ENCODE peak calls at places on chromosomes 11 and 22, in six cellular contexts. O is NCI-H524; F is mesenteric fat pad; Y is HS-27A; G is NK-92 treated with Interleukin-12 subunit alpha and Interleukin-12 subunit beta, amount 100 ng/mL, for 24 hours; P is GM12891. U is an unnamed sample.
A peak's percentile ranks its signal among the peaks of the same experiment; 100 is the strongest.

GRCh38 chr11:119902656-119903181 is 173.7 kb upstream of the NECTIN1 start:
- DNase-seq in O (no peak), F (no peak), Y (no peak), G (no peak), P (no peak), U (no peak)

GRCh38 chr22:46748948-46749681 is 11.1 kb upstream of the CERK start:
- DNase-seq in O (no peak), F (no peak), Y (no peak), G (no peak), P (no peak), U (no peak)

GRCh38 chr22:19525116-19525660 is 978 bp upstream of the CLDN5 start:
- DNase-seq in O (no peak), F (peak; percentile 81), Y (no peak), G (no peak), P (no peak), U (no peak)

GRCh38 chr22:23072035-23072910 is 2.0 kb downstream of the GNAZ start:
- DNase-seq in O (no peak), F (peak; percentile 51), Y (no peak), G (no peak), P (no peak), U (no peak)

GRCh38 chr22:27795053-27795452 is 6.5 kb downstream of the MN1 start:
- DNase-seq in O (no peak), F (no peak), Y (no peak), G (no peak), P (no peak), U (no peak)

GRCh38 chr11:19988598-19988997 is 171.7 kb downstream of the DBX1 start:
- DNase-seq in O (no peak), F (no peak), Y (no peak), G (no peak), P (no peak), U (no peak)

GRCh38 chr11:14320020-14320419 is 39.0 kb downstream of the RRAS2 start:
- DNase-seq in O (no peak), F (no peak), Y (no peak), G (peak; percentile 43), P (no peak), U (no peak)

GRCh38 chr11:117690484-117691205 is 106.4 kb downstream of the DSCAML1 start:
- DNase-seq in O (no peak), F (no peak), Y (no peak), G (no peak), P (no peak), U (peak; percentile 19)

U was measured in GM20000.